ENCODE peak calls at places on chromosomes 2 and 18, in four cellular contexts. K, B, R and X are unnamed samples.

GRCh38 chr2:178871536-178871935 is 64.3 kb upstream of the TTN start:
- DNase-seq in K (no peak), B (no peak), R (no peak), X (no peak)

GRCh38 chr2:231421051-231421580 is 25.6 kb downstream of the B3GNT7 start:
- DNase-seq in K (no peak), B (no peak), R (no peak), X (no peak)

GRCh38 chr2:195543902-195544894 is 112.8 kb upstream of the SLC39A10 start:
- DNase-seq in K (no peak), B (no peak), R (no peak), X (no peak)

GRCh38 chr2:50385361-50385760 is 646.6 kb downstream of the NRXN1 start:
- DNase-seq in K (no peak), B (no peak), R (no peak), X (no peak)

GRCh38 chr2:55618025-55618648 is 715 bp upstream of the PPP4R3B start:
- DNase-seq in K (peak; percentile 36), B (peak; percentile 44), R (peak; percentile 40), X (no peak)

GRCh38 chr2:189661957-189662321 is 680 bp downstream of the ASNSD1 start:
- DNase-seq in K (no peak), B (peak; percentile 25), R (no peak), X (no peak)

GRCh38 chr2:172329404-172330059 is 97.9 kb upstream of the ITGA6 start:
- DNase-seq in K (no peak), B (no peak), R (no peak), X (no peak)

GRCh38 chr18:61992285-61992684 is 99.5 kb upstream of the RNF152 start:
- DNase-seq in K (no peak), B (no peak), R (peak; percentile 42), X (no peak)

GRCh38 chr2:120324926-120325325 is 21.0 kb upstream of the INHBB start:
- DNase-seq in K (no peak), B (no peak), R (no peak), X (no peak)

GRCh38 chr2:234457421-234457820 is 39.5 kb downstream of the ARL4C start:
- DNase-seq in K (no peak), B (no peak), R (peak; percentile 28), X (no peak)

GRCh38 chr2:234980476-234981187 is 28.8 kb downstream of the SH3BP4 start:
- DNase-seq in K (no peak), B (no peak), R (peak; percentile 68), X (no peak)

GRCh38 chr2:58291726-58292430 is 50.8 kb upstream of the FANCL start:
- DNase-seq in K (no peak), B (no peak), R (no peak), X (no peak)

GRCh38 chr18:30406728-30407127 is 635.8 kb downstream of the DSC3 start:
- DNase-seq in K (no peak), B (no peak), R (no peak), X (no peak)

GRCh38 chr2:176114930-176115625 is 1.5 kb upstream of the HOXD10 start:
- DNase-seq in K (no peak), B (no peak), R (no peak), X (no peak)

GRCh38 chr2:103213028-103213542 is 451.3 kb downstream of the TMEM182 start:
- DNase-seq in K (no peak), B (no peak), R (no peak), X (no peak)

GRCh38 chr2:224363281-224363680 is 38.6 kb downstream of the FAM124B start:
- DNase-seq in K (no peak), B (no peak), R (no peak), X (no peak)

GRCh38 chr18:34729264-34729663 is 19.2 kb downstream of the DTNA start:
- DNase-seq in K (peak; percentile 70), B (peak; percentile 13), R (no peak), X (no peak)

GRCh38 chr2:130832296-130832940 is 4.3 kb upstream of the ARHGEF4 start:
- DNase-seq in K (peak; percentile 1), B (no peak), R (no peak), X (no peak)

GRCh38 chr2:177147834-177148233 is 64.8 kb upstream of the HNRNPA3 start:
- DNase-seq in K (peak; percentile 57), B (no peak), R (no peak), X (no peak)

GRCh38 chr2:134224005-134224404 is 29.9 kb upstream of the MGAT5 start:
- DNase-seq in K (no peak), B (no peak), R (no peak), X (no peak)

GRCh38 chr2:231662811-231663457 is 45.4 kb upstream of the PTMA start:
- DNase-seq in K (no peak), B (no peak), R (no peak), X (no peak)

GRCh38 chr2:196170202-196170680 is 1.1 kb downstream of the STK17B start:
- DNase-seq in K (peak; percentile 45), B (peak; percentile 71), R (no peak), X (no peak)

GRCh38 chr2:179946810-179947485 is 60.1 kb downstream of the CWC22 start:
- DNase-seq in K (no peak), B (no peak), R (no peak), X (no peak)

GRCh38 chr2:88627856-88628568 is 748 bp upstream of the EIF2AK3 start:
- DNase-seq in K (peak; percentile 92), B (peak; percentile 87), R (peak; percentile 89), X (no peak)

GRCh38 chr2:40401896-40402295 is 50.0 kb downstream of the SLC8A1 start:
- DNase-seq in K (no peak), B (no peak), R (peak; percentile 91), X (peak; percentile 64)

GRCh38 chr2:121125350-121125749 is 159.7 kb downstream of the TFCP2L1 start:
- DNase-seq in K (no peak), B (no peak), R (no peak), X (no peak)

GRCh38 chr2:20667151-20667530 is 197 bp downstream of the GDF7 start:
- DNase-seq in K (peak; percentile 71), B (no peak), R (no peak), X (no peak)
- H3K4me2 ChIP-seq in K (peak overlapping the region; percentile 88), B (no peak overlapping the region), R (no peak overlapping the region), X (no peak overlapping the region)

DNA sequence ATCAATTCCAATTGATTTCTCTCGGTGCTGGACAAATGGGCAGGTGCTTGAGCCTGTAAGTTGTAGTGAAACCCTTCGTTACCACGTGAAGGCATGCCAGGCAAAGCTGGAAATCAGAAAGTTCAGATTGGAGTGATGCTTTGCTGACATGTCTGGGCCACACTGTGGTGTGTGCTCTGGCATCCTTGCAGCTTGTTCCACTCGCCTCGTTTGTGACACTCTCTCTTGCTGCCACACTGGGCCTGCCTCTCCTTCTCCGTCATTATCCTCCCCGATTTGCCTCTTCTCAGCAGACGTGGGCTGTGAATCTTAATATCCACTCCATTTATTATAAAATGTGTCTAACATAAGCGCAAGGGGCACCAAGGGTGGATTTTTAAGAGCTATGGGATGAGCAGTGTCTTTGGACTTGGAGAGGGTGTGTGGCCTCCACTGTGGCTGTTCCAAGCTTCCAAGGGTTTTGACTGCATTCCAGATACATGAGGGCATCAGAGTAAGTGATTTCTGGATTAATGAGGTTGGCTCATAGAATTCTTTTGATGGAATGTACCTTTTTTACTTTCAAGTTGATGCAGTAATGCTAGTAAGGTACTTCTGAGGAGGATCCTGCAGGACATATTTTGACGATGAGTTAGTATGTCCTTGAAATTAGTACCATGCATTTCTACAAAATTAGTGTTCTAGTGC is 238.8 kb downstream of the TPGS2 start:
- DNase-seq in K (no peak), B (no peak), R (no peak), X (peak; percentile 63)
- H3K4me2 ChIP-seq in K (no peak overlapping the region), B (no peak overlapping the region), R (no peak overlapping the region), X (peak overlapping the region; percentile 55)

DNA sequence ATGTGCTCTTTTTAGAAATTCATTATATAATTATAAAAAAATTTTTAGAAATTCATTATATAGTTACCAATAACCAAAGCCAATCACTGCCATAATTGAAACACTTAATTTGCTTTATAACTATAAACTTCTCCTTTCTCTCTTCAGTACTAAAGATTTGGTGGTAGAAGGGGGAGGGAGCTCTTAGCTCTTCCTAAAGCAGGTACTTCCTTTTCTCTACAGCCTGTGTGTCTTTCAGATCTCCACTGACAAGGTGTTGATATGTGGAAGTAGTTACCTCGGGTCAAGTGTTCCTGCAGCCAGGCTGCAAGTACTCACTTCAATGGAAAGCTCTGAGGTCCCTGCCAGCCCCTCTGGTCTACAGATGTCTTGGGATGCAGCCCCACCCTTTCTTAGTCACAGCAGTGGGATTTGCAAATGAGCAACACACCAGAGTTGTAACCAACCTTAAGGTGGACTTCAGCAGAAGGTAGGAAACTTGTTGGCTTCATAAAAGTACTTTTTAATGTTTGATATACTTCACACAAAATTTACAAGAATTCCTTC is 690.0 kb downstream of the ARHGAP15 start:
- DNase-seq in K (no peak), B (peak; percentile 3), R (no peak), X (no peak)
- H3K4me2 ChIP-seq in K (no peak overlapping the region), B (no peak overlapping the region), R (no peak overlapping the region), X (no peak overlapping the region)

DNA sequence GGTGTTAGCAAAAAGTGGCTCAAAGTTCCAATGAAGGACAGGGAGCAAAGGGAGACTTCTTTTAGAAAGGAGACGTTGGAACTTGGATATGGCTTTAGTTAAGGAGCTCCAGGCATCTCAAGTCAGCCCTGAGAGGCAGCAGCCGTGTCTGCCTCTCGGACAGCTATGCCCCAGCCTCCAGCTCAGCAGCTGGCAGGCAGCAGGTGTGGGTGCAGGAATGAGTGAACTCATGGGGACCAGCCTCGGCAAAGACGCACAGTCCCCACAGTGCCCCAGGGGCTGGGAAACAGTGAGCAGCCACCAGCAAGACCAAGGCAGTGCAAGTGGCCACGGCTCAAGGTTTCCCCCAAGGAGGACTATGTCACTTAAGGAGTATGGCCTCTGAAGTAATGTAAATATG is 1.6 kb upstream of the LRRFIP1 start:
- DNase-seq in K (no peak), B (peak; percentile 23), R (no peak), X (no peak)
- H3K4me2 ChIP-seq in K (no peak overlapping the region), B (no peak overlapping the region), R (no peak overlapping the region), X (no peak overlapping the region)

DNA sequence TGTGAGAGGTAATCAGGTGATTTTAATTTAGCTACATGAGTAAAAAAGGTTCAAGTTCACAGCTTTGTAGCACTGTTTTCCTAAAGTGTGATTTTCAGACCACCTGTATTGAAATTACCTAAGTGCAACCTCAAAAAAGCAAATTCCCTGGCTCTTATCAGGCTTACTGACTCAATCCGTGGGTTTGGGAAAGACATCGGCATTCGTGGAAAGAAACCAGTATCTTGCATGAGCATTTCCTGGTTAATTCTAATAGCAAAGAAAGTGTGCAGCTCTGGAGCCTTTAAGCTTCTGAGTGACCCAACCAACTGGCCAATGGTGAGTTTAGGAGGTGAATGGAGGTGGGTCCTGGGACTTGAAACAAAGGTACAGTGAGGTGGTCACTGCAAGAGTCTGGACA is 300.9 kb downstream of the NBAS start:
- DNase-seq in K (no peak), B (no peak), R (no peak), X (no peak)
- H3K4me2 ChIP-seq in K (no peak overlapping the region), B (no peak overlapping the region), R (no peak overlapping the region), X (no peak overlapping the region)

GRCh38 chr2:39135678-39136259 is 14.9 kb upstream of the SOS1 start:
- DNase-seq in K (no peak), B (peak; percentile 24), R (no peak), X (no peak)
- H3K4me2 ChIP-seq in K (no peak overlapping the region), B (peak overlapping the region; percentile 46), R (no peak overlapping the region), X (no peak overlapping the region)

GRCh38 chr18:73352546-73352945 is 484.8 kb upstream of the NETO1 start:
- DNase-seq in K (no peak), B (no peak), R (no peak), X (no peak)

GRCh38 chr18:73355076-73355475 is 487.3 kb upstream of the NETO1 start:
- DNase-seq in K (no peak), B (no peak), R (no peak), X (no peak)
- H3K4me2 ChIP-seq in K (no peak overlapping the region), B (no peak overlapping the region), R (no peak overlapping the region), X (no peak overlapping the region)